ENCODE peak calls at places on chromosomes 1 and 21, in seven cellular contexts. A is stimulated activated naive CD4-positive, alpha-beta T cell treated with Interleukin-2 at 50 U/mL for 16 hours; E is activated CD4-positive, alpha-beta memory T cell treated with anti-CD3 and anti-CD28 coated beads for 36 hours; U is lower leg skin; J is EH; P is neural progenitor cell; B is germinal center. Y is an unnamed sample.

GRCh38 chr1:20376880-20377494 is 86.3 kb downstream of the VWA5B1 start:
- DNase-seq in A (peak), E (peak), U (peak), J (peak), P (peak), B (peak), Y (peak)

GRCh38 chr1:183918589-183918988 is 113.7 kb downstream of the RGL1 start:
- DNase-seq in A (no peak), E (no peak), U (no peak), J (no peak), P (no peak), B (no peak), Y (no peak)

GRCh38 chr1:16043521-16043920 is at the start of gene CLCNKB:
- DNase-seq in A (no peak), E (no peak), U (no peak), J (no peak), P (no peak), B (no peak), Y (no peak)

GRCh38 chr1:111366256-111366655 is 61.3 kb downstream of the OVGP1 start:
- DNase-seq in A (no peak), E (no peak), U (no peak), J (peak), P (no peak), B (no peak), Y (no peak)

GRCh38 chr1:221887091-221887746 is 145.3 kb upstream of the DUSP10 start:
- DNase-seq in A (no peak), E (no peak), U (peak), J (peak), P (no peak), B (no peak), Y (peak)

GRCh38 chr1:869499-870244 is 54.1 kb upstream of the SAMD11 start:
- DNase-seq in A (peak), E (peak), U (peak), J (peak), P (peak), B (peak), Y (no peak)

GRCh38 chr1:1035291-1035931 is 15.5 kb downstream of the AGRN start:
- DNase-seq in A (no peak), E (no peak), U (no peak), J (no peak), P (no peak), B (no peak), Y (no peak)

GRCh38 chr1:245054105-245054831 is 100.5 kb upstream of the KIF26B start:
- DNase-seq in A (no peak), E (no peak), U (no peak), J (no peak), P (no peak), B (no peak), Y (no peak)

GRCh38 chr1:115669002-115669673 is 27.4 kb downstream of the VANGL1 start:
- DNase-seq in A (no peak), E (no peak), U (no peak), J (peak), P (no peak), B (no peak), Y (no peak)

GRCh38 chr1:56566994-56567393 is 12.4 kb downstream of the PLPP3 start:
- DNase-seq in A (no peak), E (no peak), U (no peak), J (no peak), P (peak), B (no peak), Y (no peak)

GRCh38 chr21:41681939-41682718 is 84.7 kb downstream of the RIPK4 start:
- DNase-seq in A (no peak), E (no peak), U (peak), J (no peak), P (no peak), B (no peak), Y (no peak)

GRCh38 chr21:21101911-21102310 is 103.7 kb downstream of the NCAM2 start:
- DNase-seq in A (no peak), E (no peak), U (no peak), J (peak), P (peak), B (no peak), Y (no peak)

GRCh38 chr21:42010507-42011493 is 640 bp upstream of the ZBTB21 start:
- DNase-seq in A (no peak), E (peak), U (no peak), J (peak), P (peak), B (peak), Y (no peak)

GRCh38 chr1:227789042-227789880 is 26.2 kb upstream of the PRSS38 start:
- DNase-seq in A (no peak), E (no peak), U (peak), J (peak), P (peak), B (no peak), Y (no peak)

GRCh38 chr1:67060811-67061218 is 6.9 kb upstream of the SLC35D1 start:
- DNase-seq in A (no peak), E (no peak), U (no peak), J (peak), P (no peak), B (no peak), Y (peak)

GRCh38 chr21:33817663-33818433 is 97.8 kb downstream of the ATP5PO start:
- DNase-seq in A (no peak), E (no peak), U (no peak), J (peak), P (peak), B (no peak), Y (no peak)

GRCh38 chr1:154241703-154242352 is 21.1 kb downstream of the UBAP2L start:
- DNase-seq in A (no peak), E (no peak), U (no peak), J (no peak), P (no peak), B (no peak), Y (no peak)

GRCh38 chr1:38045431-38046332 is 911 bp downstream of the POU3F1 start:
- DNase-seq in A (no peak), E (no peak), U (no peak), J (peak), P (peak), B (no peak), Y (no peak)

GRCh38 chr1:234607091-234608025 is 2.6 kb downstream of the IRF2BP2 start:
- DNase-seq in A (no peak), E (peak), U (peak), J (peak), P (peak), B (no peak), Y (no peak)

GRCh38 chr1:81562934-81563333 is 237.8 kb upstream of the ADGRL2 start:
- DNase-seq in A (no peak), E (no peak), U (no peak), J (no peak), P (no peak), B (no peak), Y (no peak)

GRCh38 chr1:117740461-117740860 is 134.6 kb downstream of the TENT5C start:
- DNase-seq in A (no peak), E (no peak), U (no peak), J (peak), P (no peak), B (no peak), Y (no peak)

GRCh38 chr1:182330303-182330702 is 61.3 kb downstream of the GLUL start:
- DNase-seq in A (no peak), E (no peak), U (peak), J (peak), P (no peak), B (no peak), Y (no peak)

GRCh38 chr1:6447016-6447817 is 18.8 kb downstream of the TNFRSF25 start:
- DNase-seq in A (no peak), E (no peak), U (no peak), J (no peak), P (peak), B (no peak), Y (no peak)

GRCh38 chr1:117710710-117711109 is 104.9 kb downstream of the TENT5C start:
- DNase-seq in A (no peak), E (no peak), U (no peak), J (no peak), P (peak), B (no peak), Y (no peak)

GRCh38 chr1:209569445-209570207 is 13.9 kb upstream of the CAMK1G start:
- DNase-seq in A (peak), E (peak), U (peak), J (peak), P (peak), B (peak), Y (peak)

GRCh38 chr1:240827786-240828185 is 215.8 kb upstream of the GREM2 start:
- DNase-seq in A (no peak), E (no peak), U (no peak), J (peak), P (no peak), B (no peak), Y (no peak)

GRCh38 chr21:45334134-45334533 is 46.4 kb upstream of the POFUT2 start:
- DNase-seq in A (no peak), E (no peak), U (no peak), J (no peak), P (no peak), B (no peak), Y (no peak)

GRCh38 chr1:32388641-32389040 is 5.6 kb downstream of the BSDC1 start:
- DNase-seq in A (no peak), E (no peak), U (no peak), J (no peak), P (no peak), B (no peak), Y (no peak)

GRCh38 chr1:208387908-208388756 is 143.9 kb upstream of the PLXNA2 start:
- DNase-seq in A (no peak), E (no peak), U (no peak), J (no peak), P (no peak), B (no peak), Y (no peak)

GRCh38 chr1:33130297-33130696 is 49.3 kb downstream of the AZIN2 start:
- DNase-seq in A (peak), E (peak), U (peak), J (peak), P (no peak), B (no peak), Y (no peak)

GRCh38 chr1:162485236-162485635 is 12.4 kb upstream of the UHMK1 start:
- DNase-seq in A (no peak), E (no peak), U (no peak), J (peak), P (no peak), B (no peak), Y (no peak)

GRCh38 chr1:9466780-9467755 is 72.2 kb upstream of the SLC25A33 start:
- DNase-seq in A (no peak), E (no peak), U (no peak), J (peak), P (no peak), B (no peak), Y (no peak)

GRCh38 chr1:230702934-230703678 is 10.8 kb downstream of the AGT start:
- DNase-seq in A (no peak), E (no peak), U (no peak), J (no peak), P (peak), B (no peak), Y (no peak)

GRCh38 chr1:64172458-64172983 is 30.9 kb upstream of the UBE2U start:
- DNase-seq in A (no peak), E (no peak), U (no peak), J (peak), P (no peak), B (no peak), Y (no peak)

GRCh38 chr1:93331412-93331811 is 14.3 kb upstream of the DR1 start:
- DNase-seq in A (no peak), E (no peak), U (no peak), J (peak), P (no peak), B (no peak), Y (no peak)

GRCh38 chr1:16151200-16151708 is 4.6 kb downstream of the EPHA2 start:
- DNase-seq in A (no peak), E (no peak), U (peak), J (peak), P (peak), B (no peak), Y (no peak)

Y was measured in Panc1.